ENCODE peak calls at places on chromosomes 12 and 14, in four cellular contexts. One of them, this sample, is unnamed.

GRCh38 chr14:69963966-69964365 is 84.8 kb downstream of the SMOC1 start:
- DNase-seq in glutamatergic neuron: no peak
- DNase-seq in Calu3: no peak
- DNase-seq in chondrocyte: no peak
- DNase-seq in this sample: no peak

GRCh38 chr12:28292699-28293098 is 102.4 kb downstream of the CCDC91 start:
- DNase-seq in Calu3: no peak
- DNase-seq in glutamatergic neuron: no peak
- DNase-seq in chondrocyte: no peak
- DNase-seq in this sample: no peak

GRCh38 chr14:70064111-70064885 is 124.5 kb downstream of the SLC8A3 start:
- DNase-seq in glutamatergic neuron: no peak
- DNase-seq in chondrocyte: no peak
- DNase-seq in Calu3: no peak
- DNase-seq in this sample: no peak

GRCh38 chr14:69612759-69613145 is 1.4 kb downstream of the SUSD6 start:
- DNase-seq in Calu3: no peak
- DNase-seq in chondrocyte: no peak
- DNase-seq in glutamatergic neuron: no peak
- DNase-seq in this sample: no peak

GRCh38 chr12:95549392-95550084 is 1.7 kb downstream of the USP44 start:
- DNase-seq in glutamatergic neuron: no peak
- DNase-seq in Calu3: no peak
- DNase-seq in chondrocyte: no peak
- DNase-seq in this sample: no peak

GRCh38 chr12:94012508-94013044 is 135.8 kb upstream of the PLXNC1 start:
- DNase-seq in Calu3: no peak
- DNase-seq in glutamatergic neuron: no peak
- DNase-seq in chondrocyte: no peak
- DNase-seq in this sample: no peak

GRCh38 chr12:15928345-15928744 is 17.2 kb downstream of the DERA start:
- DNase-seq in chondrocyte: no peak
- DNase-seq in Calu3: no peak
- DNase-seq in glutamatergic neuron: no peak
- DNase-seq in this sample: no peak

GRCh38 chr14:85060116-85060515 is 469.8 kb upstream of the FLRT2 start:
- DNase-seq in Calu3: no peak
- DNase-seq in chondrocyte: no peak
- DNase-seq in glutamatergic neuron: no peak
- DNase-seq in this sample: no peak

GRCh38 chr12:52695039-52695438 is 8.3 kb downstream of the KRT77 start:
- DNase-seq in Calu3: no peak
- DNase-seq in chondrocyte: no peak
- DNase-seq in glutamatergic neuron: no peak
- DNase-seq in this sample: no peak

GRCh38 chr12:694734-695503 is 31.7 kb upstream of the NINJ2 start:
- DNase-seq in Calu3: peak; percentile 16
- DNase-seq in glutamatergic neuron: no peak
- DNase-seq in chondrocyte: no peak
- DNase-seq in this sample: no peak

GRCh38 chr12:104207416-104207941 is 8.1 kb upstream of the TXNRD1 start:
- DNase-seq in chondrocyte: no peak
- DNase-seq in Calu3: no peak
- DNase-seq in glutamatergic neuron: no peak
- DNase-seq in this sample: no peak

GRCh38 chr12:131929530-131930456 is 717 bp downstream of the PUS1 start:
- DNase-seq in chondrocyte: no peak
- DNase-seq in Calu3: peak; percentile 51
- DNase-seq in glutamatergic neuron: peak; percentile 62
- DNase-seq in this sample: no peak

GRCh38 chr14:23063601-23064000 is 6.3 kb upstream of the CDH24 start:
- DNase-seq in chondrocyte: no peak
- DNase-seq in Calu3: no peak
- DNase-seq in glutamatergic neuron: no peak
- DNase-seq in this sample: no peak

GRCh38 chr14:68513137-68513536 is 279.7 kb downstream of the ZFP36L1 start:
- DNase-seq in Calu3: no peak
- DNase-seq in glutamatergic neuron: no peak
- DNase-seq in chondrocyte: no peak
- DNase-seq in this sample: no peak

GRCh38 chr12:103773109-103773905 is 67.7 kb downstream of the NT5DC3 start:
- DNase-seq in chondrocyte: no peak
- DNase-seq in Calu3: no peak
- DNase-seq in glutamatergic neuron: no peak
- DNase-seq in this sample: no peak

GRCh38 chr12:74790958-74791357 is 253.3 kb downstream of the ATXN7L3B start:
- DNase-seq in Calu3: no peak
- DNase-seq in chondrocyte: no peak
- DNase-seq in glutamatergic neuron: no peak
- DNase-seq in this sample: no peak

GRCh38 chr12:67531519-67531918 is 117.0 kb upstream of the DYRK2 start:
- DNase-seq in chondrocyte: no peak
- DNase-seq in glutamatergic neuron: no peak
- DNase-seq in Calu3: no peak
- DNase-seq in this sample: no peak

GRCh38 chr14:60756847-60757246 is 22.3 kb downstream of the MNAT1 start:
- DNase-seq in chondrocyte: no peak
- DNase-seq in Calu3: no peak
- DNase-seq in glutamatergic neuron: no peak
- DNase-seq in this sample: no peak

GRCh38 chr12:23767834-23768233 is 181.6 kb downstream of the SOX5 start:
- DNase-seq in chondrocyte: no peak
- DNase-seq in glutamatergic neuron: no peak
- DNase-seq in Calu3: no peak
- DNase-seq in this sample: no peak

GRCh38 chr12:51048601-51049369 is 658 bp downstream of the LETMD1 start:
- DNase-seq in glutamatergic neuron: no peak
- DNase-seq in chondrocyte: no peak
- DNase-seq in Calu3: no peak
- DNase-seq in this sample: no peak

GRCh38 chr12:65511134-65511912 is 232.8 kb downstream of the MSRB3 start:
- DNase-seq in glutamatergic neuron: no peak
- DNase-seq in Calu3: no peak
- DNase-seq in chondrocyte: no peak
- DNase-seq in this sample: no peak

GRCh38 chr12:13362260-13362841 is 165.8 kb downstream of the EMP1 start:
- DNase-seq in chondrocyte: no peak
- DNase-seq in Calu3: peak; percentile 84
- DNase-seq in glutamatergic neuron: peak; percentile 79
- DNase-seq in this sample: no peak

GRCh38 chr12:6241495-6241894 is 41.3 kb downstream of the CD9 start:
- DNase-seq in chondrocyte: peak; percentile 43
- DNase-seq in glutamatergic neuron: no peak
- DNase-seq in Calu3: peak; percentile 35
- DNase-seq in this sample: no peak

GRCh38 chr12:49567302-49567610 is 686 bp downstream of the MCRS1 start:
- DNase-seq in Calu3: no peak
- DNase-seq in chondrocyte: no peak
- DNase-seq in glutamatergic neuron: no peak
- DNase-seq in this sample: no peak

GRCh38 chr12:122079532-122080081 is 1.1 kb downstream of the MLXIP start:
- DNase-seq in Calu3: no peak
- DNase-seq in glutamatergic neuron: no peak
- DNase-seq in chondrocyte: peak; percentile 53
- DNase-seq in this sample: no peak

GRCh38 chr12:3054993-3055711 is 22.0 kb upstream of the TSPAN9 start:
- DNase-seq in chondrocyte: no peak
- DNase-seq in glutamatergic neuron: no peak
- DNase-seq in Calu3: no peak
- DNase-seq in this sample: no peak

GRCh38 chr12:123099556-123100192 is 51.2 kb downstream of the PITPNM2 start:
- DNase-seq in chondrocyte: no peak
- DNase-seq in Calu3: no peak
- DNase-seq in glutamatergic neuron: peak; percentile 44
- DNase-seq in this sample: no peak

GRCh38 chr12:53652366-53652765 is 23.5 kb downstream of the ATP5MC2 start:
- DNase-seq in glutamatergic neuron: no peak
- DNase-seq in chondrocyte: no peak
- DNase-seq in Calu3: no peak
- DNase-seq in this sample: no peak

GRCh38 chr12:88299567-88300101 is 157.5 kb downstream of the TMTC3 start:
- DNase-seq in glutamatergic neuron: no peak
- DNase-seq in Calu3: peak; percentile 58
- DNase-seq in chondrocyte: no peak
- DNase-seq in this sample: no peak

GRCh38 chr12:1665366-1665765 is 25.5 kb upstream of the ADIPOR2 start:
- DNase-seq in Calu3: no peak
- DNase-seq in chondrocyte: no peak
- DNase-seq in glutamatergic neuron: no peak
- DNase-seq in this sample: no peak

GRCh38 chr12:57715786-57716185 is 21.9 kb downstream of the OS9 start:
- DNase-seq in chondrocyte: no peak
- DNase-seq in glutamatergic neuron: no peak
- DNase-seq in Calu3: no peak
- DNase-seq in this sample: no peak

GRCh38 chr14:69392481-69392880 is 5.6 kb downstream of the ERH start:
- DNase-seq in Calu3: no peak
- DNase-seq in chondrocyte: no peak
- DNase-seq in glutamatergic neuron: no peak
- DNase-seq in this sample: no peak

GRCh38 chr12:10559241-10559640 is 53.6 kb downstream of the EIF2S3B start:
- DNase-seq in glutamatergic neuron: no peak
- DNase-seq in chondrocyte: no peak
- DNase-seq in Calu3: no peak
- DNase-seq in this sample: no peak

GRCh38 chr14:42299692-42300091 is 693.0 kb downstream of the LRFN5 start:
- DNase-seq in glutamatergic neuron: no peak
- DNase-seq in Calu3: no peak
- DNase-seq in chondrocyte: no peak
- DNase-seq in this sample: no peak

GRCh38 chr12:40099423-40099853 is 6.4 kb downstream of the SLC2A13 start:
- DNase-seq in chondrocyte: no peak
- DNase-seq in glutamatergic neuron: no peak
- DNase-seq in Calu3: peak; percentile 33
- DNase-seq in this sample: no peak

GRCh38 chr12:49296836-49297694 is 2.1 kb downstream of the PRPH start:
- DNase-seq in chondrocyte: peak; percentile 90
- DNase-seq in Calu3: peak; percentile 69
- DNase-seq in glutamatergic neuron: peak; percentile 56
- DNase-seq in this sample: no peak

GRCh38 chr12:118206107-118206412 is 70.1 kb downstream of the PEBP1 start:
- DNase-seq in glutamatergic neuron: no peak
- DNase-seq in chondrocyte: no peak
- DNase-seq in Calu3: no peak
- DNase-seq in this sample: no peak

GRCh38 chr12:54162741-54163140 is 26.0 kb downstream of the SMUG1 start:
- DNase-seq in Calu3: no peak
- DNase-seq in glutamatergic neuron: peak; percentile 48
- DNase-seq in chondrocyte: no peak
- DNase-seq in this sample: no peak

GRCh38 chr14:95033851-95034622 is 123.3 kb downstream of the DICER1 start:
- DNase-seq in chondrocyte: no peak
- DNase-seq in glutamatergic neuron: no peak
- DNase-seq in Calu3: no peak
- DNase-seq in this sample: no peak

GRCh38 chr14:76644875-76645518 is 116.3 kb upstream of the VASH1 start:
- DNase-seq in chondrocyte: no peak
- DNase-seq in glutamatergic neuron: peak; percentile 78
- DNase-seq in Calu3: peak; percentile 59
- DNase-seq in this sample: no peak
- TF ChIP-seq CTCF in chondrocyte: peak; percentile 84
- TF ChIP-seq CTCF in glutamatergic neuron: peak; percentile 67
- TF ChIP-seq CTCF in Calu3: peak; percentile 63
- TF ChIP-seq CTCF in this sample: peak; percentile 10

GRCh38 chr12:82910246-82910893 is 223.7 kb downstream of the TMTC2 start:
- DNase-seq in chondrocyte: no peak
- DNase-seq in glutamatergic neuron: peak; percentile 55
- DNase-seq in Calu3: no peak
- DNase-seq in this sample: no peak
- TF ChIP-seq CTCF in chondrocyte: no peak
- TF ChIP-seq CTCF in glutamatergic neuron: peak; percentile 17
- TF ChIP-seq CTCF in Calu3: no peak
- TF ChIP-seq CTCF in this sample: no peak

GRCh38 chr14:36408388-36408787 is 88.0 kb upstream of the MBIP start:
- DNase-seq in Calu3: no peak
- DNase-seq in glutamatergic neuron: no peak
- DNase-seq in chondrocyte: no peak
- DNase-seq in this sample: no peak
- TF ChIP-seq CTCF in Calu3: no peak
- TF ChIP-seq CTCF in glutamatergic neuron: peak; percentile 28
- TF ChIP-seq CTCF in chondrocyte: no peak
- TF ChIP-seq CTCF in this sample: no peak

GRCh38 chr12:68911197-68911718 is 21.7 kb downstream of the CPM start:
- DNase-seq in Calu3: no peak
- DNase-seq in chondrocyte: no peak
- DNase-seq in glutamatergic neuron: no peak
- DNase-seq in this sample: no peak
- TF ChIP-seq CTCF in Calu3: no peak
- TF ChIP-seq CTCF in chondrocyte: no peak
- TF ChIP-seq CTCF in glutamatergic neuron: no peak
- TF ChIP-seq CTCF in this sample: no peak

DNA sequence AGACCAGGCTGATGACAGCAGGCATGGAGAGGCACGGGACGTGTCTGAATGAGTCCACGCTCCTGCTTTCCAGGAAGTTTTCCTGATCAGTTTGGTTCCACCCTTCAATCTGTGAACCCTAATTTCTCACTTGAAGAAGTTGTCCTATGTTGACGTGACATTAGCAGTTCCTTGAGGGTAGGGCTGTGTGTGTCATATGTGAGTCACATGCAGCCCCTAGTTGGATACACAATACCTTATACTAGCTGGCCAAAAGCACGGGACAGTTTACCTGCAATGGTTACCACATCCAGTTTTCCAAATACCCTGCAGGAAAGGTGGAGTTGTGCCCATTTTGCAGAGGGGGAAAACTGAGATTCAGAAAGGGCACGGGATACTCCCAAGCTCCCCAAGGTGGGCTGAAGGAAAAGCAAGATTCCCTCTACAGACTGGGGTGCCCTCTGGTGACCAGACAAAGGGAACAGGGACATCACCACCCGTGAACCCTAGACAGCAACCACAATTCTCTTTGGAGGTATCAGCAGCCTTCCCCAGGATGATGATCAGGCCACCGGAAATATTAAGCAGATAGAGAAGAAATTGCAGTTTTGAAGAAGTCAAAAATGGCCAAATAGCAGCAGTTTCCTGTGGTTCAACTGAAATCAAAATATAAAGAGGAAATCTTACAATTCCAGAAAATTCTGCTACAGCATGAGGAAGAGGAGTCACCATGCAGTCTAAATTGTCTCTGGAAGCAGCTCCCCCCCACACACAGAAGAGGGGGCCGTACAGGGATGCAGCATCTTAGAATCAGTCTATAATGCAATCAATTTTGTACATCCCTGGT is 194.4 kb downstream of the PHETA1 start:
- DNase-seq in chondrocyte: no peak
- DNase-seq in Calu3: no peak
- DNase-seq in glutamatergic neuron: no peak
- DNase-seq in this sample: no peak
- TF ChIP-seq CTCF in chondrocyte: peak; percentile 38
- TF ChIP-seq CTCF in Calu3: no peak
- TF ChIP-seq CTCF in glutamatergic neuron: no peak
- TF ChIP-seq CTCF in this sample: peak; percentile 22

This sample was measured in CD14-positive monocyte.